ENCODE peak calls at places on chromosomes 16 and 17, in five cellular contexts. N, W, D, X and V are unnamed samples.

GRCh38 chr17:17682293-17682736 is 1.1 kb downstream of the RAI1 start:
- DNase-seq in N (peak), W (peak), D (peak), X (no peak), V (no peak)

GRCh38 chr16:30032083-30032819 is 1.2 kb upstream of the TLCD3B start:
- DNase-seq in N (peak), W (peak), D (peak), X (no peak), V (peak)

GRCh38 chr16:4290236-4290830 is 17.5 kb upstream of the TFAP4 start:
- DNase-seq in N (peak), W (no peak), D (peak), X (no peak), V (peak)

GRCh38 chr16:70680495-70681381 is 5.1 kb downstream of the MTSS2 start:
- DNase-seq in N (no peak), W (no peak), D (no peak), X (no peak), V (no peak)

GRCh38 chr17:59361386-59361785 is 29.9 kb downstream of the YPEL2 start:
- DNase-seq in N (peak), W (no peak), D (no peak), X (no peak), V (peak)

GRCh38 chr17:72110231-72110952 is 10.4 kb upstream of the SOX9 start:
- DNase-seq in N (no peak), W (no peak), D (no peak), X (no peak), V (no peak)

GRCh38 chr17:9072626-9073339 is 51.5 kb downstream of the NTN1 start:
- DNase-seq in N (no peak), W (no peak), D (no peak), X (no peak), V (no peak)

GRCh38 chr17:39647242-39647641 is 10.3 kb downstream of the STARD3 start:
- DNase-seq in N (no peak), W (peak), D (no peak), X (no peak), V (no peak)

GRCh38 chr16:979859-980594 is 1.5 kb upstream of the SOX8 start:
- DNase-seq in N (no peak), W (no peak), D (peak), X (no peak), V (no peak)
- TF ChIP-seq RCOR1 in N (no peak), W (no peak), D (no peak), X (no peak), V (no peak)

DNA sequence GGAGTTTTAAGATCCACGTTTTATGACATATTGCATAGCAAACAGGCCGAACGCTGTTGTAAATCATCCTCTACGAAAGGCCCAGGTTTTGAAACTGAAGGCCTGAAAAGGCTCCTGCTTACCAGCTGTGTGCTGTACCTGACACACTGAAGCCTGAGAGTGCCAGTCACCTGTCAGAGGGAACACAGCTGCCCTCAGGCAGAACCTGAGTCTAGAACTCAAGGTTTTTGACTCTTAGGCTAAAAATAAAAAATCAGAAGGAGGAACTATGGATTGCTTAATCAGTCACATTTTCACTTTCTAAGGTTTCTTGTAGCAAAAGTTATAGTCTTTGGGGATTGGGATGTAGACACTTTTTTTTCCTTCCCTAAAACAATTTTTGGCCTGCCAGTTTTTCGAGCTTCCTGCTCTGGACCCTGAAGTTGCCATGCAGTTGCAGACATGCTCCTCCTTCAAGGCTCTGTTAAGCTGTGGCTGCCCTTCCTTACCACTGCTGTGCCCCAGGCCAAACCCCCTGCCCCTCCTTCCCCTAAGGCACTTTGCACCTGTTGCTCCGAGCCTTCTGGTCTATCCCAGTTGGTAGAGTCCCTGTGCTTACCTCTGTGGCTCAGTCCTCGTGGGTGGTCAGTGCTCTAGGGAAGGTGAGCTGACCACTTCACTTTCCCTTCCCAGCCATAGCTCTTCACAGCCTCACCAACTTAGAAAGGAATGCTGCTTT is 56.6 kb downstream of the TENT4B start:
- DNase-seq in N (no peak), W (no peak), D (no peak), X (no peak), V (no peak)
- TF ChIP-seq RCOR1 in N (no peak), W (no peak), D (no peak), X (no peak), V (no peak)

GRCh38 chr16:57299009-57299718 is 14.7 kb upstream of the PLLP start:
- DNase-seq in N (peak), W (peak), D (peak), X (no peak), V (no peak)

GRCh38 chr16:57299719-57300386 is 15.4 kb upstream of the PLLP start:
- DNase-seq in N (peak), W (peak), D (peak), X (peak), V (peak)

GRCh38 chr16:57301126-57301817 is 16.8 kb upstream of the PLLP start:
- DNase-seq in N (no peak), W (no peak), D (no peak), X (no peak), V (no peak)

GRCh38 chr16:57300387-57301125 is 16.1 kb upstream of the PLLP start:
- DNase-seq in N (peak), W (peak), D (peak), X (peak), V (peak)

DNA sequence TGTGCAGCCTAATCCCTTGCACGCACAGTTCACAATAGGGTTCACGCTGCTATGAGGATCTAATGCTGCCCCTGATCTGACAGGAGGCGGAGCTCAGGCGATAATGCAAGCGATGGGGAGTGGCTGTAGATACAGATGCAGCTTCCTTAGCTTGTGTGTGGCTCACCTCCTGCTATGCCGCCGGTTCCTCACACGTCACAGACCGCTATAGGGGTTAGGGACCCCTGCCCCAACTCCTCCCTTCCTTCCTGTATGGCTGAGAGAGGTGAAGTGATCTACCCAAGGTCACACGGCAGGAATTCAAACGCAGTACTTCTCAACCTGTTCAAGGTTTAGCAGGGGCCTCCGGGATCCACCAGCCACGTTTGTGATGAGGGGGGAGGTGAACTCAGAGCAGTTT is 13.4 kb upstream of the PLLP start:
- DNase-seq in N (no peak), W (no peak), D (no peak), X (no peak), V (no peak)
- TF ChIP-seq RCOR1 in N (no peak), W (peak), D (no peak), X (no peak), V (no peak)

DNA sequence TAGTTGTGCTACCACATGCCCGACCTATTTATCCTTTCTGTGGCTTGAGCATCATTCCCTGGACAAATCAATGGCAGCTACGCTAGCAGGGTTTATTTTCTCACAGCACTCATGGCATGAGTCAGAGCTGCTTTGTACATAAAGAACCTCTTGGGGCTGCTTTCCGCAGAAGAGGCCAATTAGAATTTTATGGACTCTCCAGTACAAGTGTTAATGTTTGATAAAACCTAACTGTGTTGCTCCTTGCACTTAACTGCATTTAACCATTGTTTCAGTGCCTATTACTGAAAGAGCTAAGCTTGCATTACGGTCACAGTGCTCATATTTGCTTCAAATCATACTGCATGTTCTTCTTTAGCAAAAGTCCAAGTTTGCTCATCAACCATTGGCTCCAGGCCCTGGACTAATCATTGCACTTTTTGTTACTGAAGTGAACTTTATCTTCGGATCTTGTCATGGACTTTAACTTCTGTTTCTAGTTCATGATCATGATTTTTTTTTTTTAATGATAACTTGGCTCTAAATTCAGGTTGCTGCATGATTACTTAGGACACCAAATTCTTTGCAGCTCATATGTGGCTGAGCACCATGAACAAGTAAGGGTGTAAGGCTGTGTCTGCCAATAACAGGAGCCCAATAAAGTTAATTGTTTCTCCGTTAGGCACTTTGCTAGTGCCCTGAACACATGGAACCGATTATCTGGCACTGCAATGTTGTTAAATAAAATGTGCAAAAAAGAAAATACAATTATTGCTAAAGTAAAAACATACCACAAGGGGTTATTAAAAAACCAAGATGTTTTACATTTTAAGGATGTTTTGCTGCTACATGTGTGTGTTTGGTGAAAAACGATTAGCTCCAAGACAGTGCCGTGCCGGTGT is 492.2 kb downstream of the KCNJ2 start:
- DNase-seq in N (peak), W (no peak), D (no peak), X (no peak), V (peak)
- TF ChIP-seq RCOR1 in N (no peak), W (no peak), D (peak), X (no peak), V (no peak)

DNA sequence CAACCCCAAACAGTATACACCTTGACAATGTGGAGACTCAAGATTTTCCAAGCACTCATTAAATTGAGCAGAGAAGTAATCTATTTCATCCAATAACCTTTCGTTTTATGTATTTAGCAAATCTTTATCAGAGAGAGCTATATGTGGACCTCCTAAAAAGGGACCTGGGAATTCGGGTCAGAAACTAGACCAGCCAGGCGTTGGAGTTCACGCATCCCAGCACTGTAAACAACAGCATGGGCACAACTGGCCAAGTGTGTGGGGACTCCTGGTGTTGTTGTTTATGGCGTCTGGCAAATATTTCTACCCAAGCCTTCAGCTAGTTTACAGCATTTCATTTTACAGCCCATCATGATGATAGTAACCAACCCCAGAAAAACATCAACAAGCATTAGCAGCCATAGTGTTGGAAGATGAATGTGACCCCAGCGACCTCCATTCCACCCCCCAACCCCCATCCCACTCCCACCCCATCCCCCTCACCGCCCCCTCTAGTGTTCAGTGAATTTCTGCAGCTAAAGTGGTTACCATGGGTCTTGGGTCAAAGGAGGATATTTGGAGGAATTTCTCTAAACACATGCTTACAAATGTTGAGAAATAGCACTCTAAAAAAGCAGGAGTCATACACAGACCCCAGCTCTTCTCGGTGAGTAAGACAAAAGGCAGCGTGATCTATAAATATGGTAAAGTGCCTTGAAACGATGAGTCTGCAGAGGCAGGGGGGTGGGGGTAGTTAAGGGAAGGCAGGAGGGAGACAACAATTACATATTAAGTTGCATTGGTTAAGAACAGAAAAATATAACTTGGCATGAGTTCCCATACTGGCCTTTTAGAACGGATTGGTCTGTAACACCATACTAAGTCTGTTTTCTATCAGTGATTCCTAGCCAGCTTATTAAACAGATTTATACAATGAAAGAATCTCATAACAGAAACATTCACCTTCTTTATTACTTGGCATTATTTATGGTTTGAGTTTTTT is 91.4 kb upstream of the TBX2 start:
- DNase-seq in N (peak), W (no peak), D (no peak), X (no peak), V (peak)
- TF ChIP-seq RCOR1 in N (no peak), W (no peak), D (no peak), X (no peak), V (peak)

DNA sequence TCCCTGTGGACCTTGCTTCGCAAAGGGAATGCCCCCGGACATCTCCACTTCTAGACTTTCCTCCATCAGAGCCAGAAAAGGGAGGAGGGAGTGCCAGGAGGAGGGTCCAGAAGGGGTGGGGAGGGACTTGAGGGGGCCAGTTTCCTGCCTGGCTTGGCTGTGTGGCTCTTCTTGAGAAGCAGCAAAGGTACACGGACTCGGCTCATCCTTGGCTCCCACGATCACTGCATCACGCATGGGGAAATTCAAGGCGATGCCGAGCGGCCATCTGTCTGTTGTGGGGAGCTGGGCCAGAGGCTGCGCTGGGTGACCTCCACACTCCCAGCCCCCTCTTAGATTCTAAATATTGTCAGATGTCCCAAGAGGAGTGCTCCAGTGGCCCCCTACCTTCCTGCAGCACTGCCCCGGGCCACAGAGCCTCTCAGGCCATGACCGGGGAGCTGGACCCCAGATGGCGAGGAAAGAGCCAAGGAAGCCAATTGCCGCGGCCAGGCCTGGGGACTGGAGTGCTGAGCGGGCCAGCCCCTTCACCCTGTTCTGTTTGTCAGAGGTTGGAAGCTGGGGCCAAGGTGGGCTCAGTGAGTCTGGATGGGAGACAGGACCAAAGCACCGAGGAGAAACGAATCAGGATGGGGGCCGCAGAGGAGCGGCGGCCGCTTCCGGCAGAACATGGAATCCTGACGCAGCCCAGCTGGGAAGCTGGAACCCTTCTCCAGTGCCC is 104.5 kb downstream of the RBFOX3 start:
- DNase-seq in N (no peak), W (no peak), D (no peak), X (no peak), V (no peak)
- TF ChIP-seq RCOR1 in N (no peak), W (no peak), D (no peak), X (no peak), V (no peak)

DNA sequence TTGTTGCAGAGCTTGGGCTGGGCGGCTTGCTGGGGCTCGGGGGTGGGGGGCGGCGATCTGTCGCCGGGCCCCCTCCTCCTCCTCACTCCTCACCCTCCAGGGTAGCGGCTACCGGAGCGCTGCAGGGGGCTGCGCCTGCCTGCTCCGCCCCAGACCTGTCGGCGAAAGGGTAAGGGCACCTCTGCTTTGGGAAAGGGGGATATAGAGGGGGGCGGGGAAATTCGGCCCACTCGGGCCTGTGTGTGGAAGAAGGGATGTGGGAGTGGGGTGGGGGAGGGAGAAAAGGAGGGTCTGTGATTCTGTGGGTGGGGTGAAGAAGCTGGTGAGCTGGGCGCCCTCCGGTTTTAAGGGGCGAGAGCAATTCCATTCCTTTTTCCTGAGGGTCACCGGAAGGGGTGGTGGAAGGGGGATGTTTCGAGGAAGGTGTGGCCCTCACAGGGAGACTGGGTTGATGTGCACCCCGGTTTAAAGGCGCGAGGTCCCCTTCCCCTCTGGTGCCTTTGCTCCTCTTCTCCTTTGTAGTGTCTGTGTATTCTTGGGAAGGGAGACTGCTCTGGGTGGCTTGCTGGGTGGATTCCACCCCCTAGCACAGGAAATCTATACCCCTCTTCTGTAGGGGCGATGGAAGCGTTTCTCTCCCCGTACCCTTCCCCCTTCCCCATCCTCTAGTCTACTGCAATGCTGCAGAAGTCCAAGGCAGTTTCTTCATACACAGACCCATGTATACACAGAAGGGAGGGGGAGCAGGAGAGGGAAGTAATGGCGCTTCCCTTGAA is 881 bp downstream of the TAOK1 start:
- DNase-seq in N (peak), W (no peak), D (peak), X (no peak), V (peak)
- TF ChIP-seq RCOR1 in N (no peak), W (no peak), D (no peak), X (no peak), V (no peak)

GRCh38 chr17:76416447-76416846 is 32.0 kb downstream of the SPHK1 start:
- DNase-seq in N (no peak), W (no peak), D (no peak), X (no peak), V (no peak)

GRCh38 chr17:76415786-76416185 is 31.4 kb downstream of the SPHK1 start:
- DNase-seq in N (no peak), W (no peak), D (no peak), X (no peak), V (no peak)

GRCh38 chr17:76416899-76417298 is 32.5 kb downstream of the SPHK1 start:
- DNase-seq in N (no peak), W (no peak), D (no peak), X (no peak), V (no peak)

GRCh38 chr17:76419576-76420245 is 33.2 kb downstream of the UBE2O start:
- DNase-seq in N (no peak), W (no peak), D (no peak), X (no peak), V (no peak)

DNA sequence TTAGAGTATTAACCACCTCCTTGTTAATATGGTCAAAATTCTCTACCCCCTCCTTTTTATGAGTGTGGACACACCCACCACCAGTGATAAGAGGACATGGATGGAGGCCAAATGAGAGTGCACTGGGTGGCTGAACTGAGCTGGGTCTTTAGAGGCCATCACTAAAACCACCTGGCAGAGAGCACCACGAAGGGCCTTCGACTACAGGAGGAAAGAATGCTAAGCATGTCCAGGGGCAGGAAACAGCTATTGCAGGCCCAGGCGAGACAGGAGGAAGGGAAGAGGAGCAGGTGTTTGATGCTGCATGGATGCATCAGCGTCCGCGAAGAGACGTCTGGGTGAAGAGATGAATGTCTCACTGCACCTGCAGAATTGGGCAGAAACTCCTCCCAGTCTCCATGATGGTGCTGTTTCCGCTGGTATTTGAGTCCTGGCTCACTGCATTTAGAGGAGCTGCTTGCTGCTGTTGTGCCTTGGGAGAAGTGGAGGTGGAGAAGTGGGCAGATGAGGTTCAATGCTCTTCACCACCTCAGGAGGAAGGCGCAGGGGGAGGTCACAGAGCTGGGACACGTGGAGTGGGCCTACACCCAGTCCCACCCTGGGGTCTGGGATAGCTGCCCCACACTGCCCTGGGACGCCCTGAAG is 33.2 kb downstream of the SPHK1 start:
- DNase-seq in N (no peak), W (no peak), D (no peak), X (no peak), V (no peak)
- TF ChIP-seq RCOR1 in N (no peak), W (no peak), D (no peak), X (no peak), V (no peak)